ENCODE peak calls at places on chromosomes 5 and 9, in four cellular contexts. L is activated CD4-positive, alpha-beta T cell treated with anti-CD3 and anti-CD28 coated beads, Interleukin-2, amount 50 U/mL, for 1 hour; M is sigmoid colon; I is activated T-cell treated with anti-CD3 and anti-CD28 coated beads for 48 hours. F is an unnamed sample.

GRCh38 chr5:42691413-42691861 is 65.2 kb upstream of the CCDC152 start:
- DNase-seq in L (no peak), M (no peak), I (no peak), F (no peak)

GRCh38 chr5:173726848-173727557 is 110.6 kb upstream of the BOD1 start:
- DNase-seq in L (no peak), M (no peak), I (no peak), F (no peak)

GRCh38 chr9:136393531-136393930 is 6.4 kb downstream of the SNAPC4 start:
- DNase-seq in L (no peak), M (no peak), I (no peak), F (no peak)

GRCh38 chr5:138336952-138337684 is 948 bp upstream of the FAM53C start:
- DNase-seq in L (peak; percentile 70), M (peak; percentile 93), I (no peak), F (no peak)

GRCh38 chr5:55594636-55595035 is 59.9 kb upstream of the PLPP1 start:
- DNase-seq in L (no peak), M (no peak), I (no peak), F (no peak)

GRCh38 chr5:157303667-157304327 is 37.9 kb downstream of the CYFIP2 start:
- DNase-seq in L (peak; percentile 65), M (no peak), I (peak; percentile 49), F (no peak)

GRCh38 chr5:143066556-143067281 is 296.5 kb downstream of the ARHGAP26 start:
- DNase-seq in L (no peak), M (peak; percentile 70), I (peak; percentile 8), F (no peak)

GRCh38 chr9:121133104-121133816 is 58.5 kb downstream of the CNTRL start:
- DNase-seq in L (peak; percentile 76), M (no peak), I (peak; percentile 35), F (no peak)

GRCh38 chr9:95127249-95128176 is 190.0 kb downstream of the FANCC start:
- DNase-seq in L (peak; percentile 68), M (peak; percentile 94), I (peak; percentile 72), F (peak; percentile 70)

GRCh38 chr5:10987881-10988504 is 227.0 kb upstream of the DAP start:
- DNase-seq in L (peak; percentile 58), M (no peak), I (peak; percentile 71), F (peak; percentile 55)

GRCh38 chr5:149271195-149271716 is 403 bp upstream of the AFAP1L1 start:
- DNase-seq in L (no peak), M (no peak), I (no peak), F (no peak)

GRCh38 chr9:26744362-26744965 is 148.1 kb downstream of the CAAP1 start:
- DNase-seq in L (no peak), M (no peak), I (no peak), F (no peak)

GRCh38 chr5:138654281-138654867 is 79.2 kb upstream of the HSPA9 start:
- DNase-seq in L (peak; percentile 68), M (no peak), I (peak; percentile 69), F (no peak)

GRCh38 chr5:111238826-111239225 is 14.6 kb downstream of the CAMK4 start:
- DNase-seq in L (no peak), M (no peak), I (no peak), F (no peak)

GRCh38 chr9:2859776-2860379 is 16.0 kb upstream of the PUM3 start:
- DNase-seq in L (peak; percentile 34), M (peak; percentile 66), I (peak; percentile 37), F (no peak)

GRCh38 chr5:111656580-111656979 is 100.4 kb downstream of the NREP start:
- DNase-seq in L (no peak), M (no peak), I (no peak), F (no peak)

GRCh38 chr5:91875133-91875779 is 492.1 kb upstream of the ARRDC3 start:
- DNase-seq in L (no peak), M (no peak), I (no peak), F (no peak)

GRCh38 chr5:149996186-149996890 is 4.1 kb downstream of the TIGD6 start:
- DNase-seq in L (no peak), M (no peak), I (no peak), F (no peak)

GRCh38 chr5:90967443-90967842 is 408.8 kb downstream of the ADGRV1 start:
- DNase-seq in L (no peak), M (no peak), I (no peak), F (no peak)

GRCh38 chr9:134546231-134546731 is 95.3 kb upstream of the COL5A1 start:
- DNase-seq in L (no peak), M (peak; percentile 71), I (no peak), F (no peak)

GRCh38 chr9:106111039-106111740 is 416.8 kb downstream of the TMEM38B start:
- DNase-seq in L (no peak), M (no peak), I (no peak), F (no peak)

GRCh38 chr5:179338123-179338676 is 7.1 kb downstream of the ADAMTS2 start:
- DNase-seq in L (no peak), M (no peak), I (no peak), F (no peak)

GRCh38 chr9:122138560-122139268 is 20.9 kb downstream of the NDUFA8 start:
- DNase-seq in L (no peak), M (no peak), I (no peak), F (no peak)

GRCh38 chr5:69083412-69083811 is 10.4 kb upstream of the SLC30A5 start:
- DNase-seq in L (no peak), M (no peak), I (no peak), F (no peak)

GRCh38 chr5:151580858-151581257 is 10.3 kb downstream of the FAT2 start:
- DNase-seq in L (no peak), M (no peak), I (no peak), F (no peak)

GRCh38 chr5:60856059-60856458 is 12.0 kb upstream of the ELOVL7 start:
- DNase-seq in L (no peak), M (no peak), I (no peak), F (no peak)

GRCh38 chr9:135419106-135419505 is 60.5 kb upstream of the PPP1R26 start:
- DNase-seq in L (no peak), M (no peak), I (no peak), F (no peak)

GRCh38 chr9:81685763-81686613 is 3.4 kb downstream of the TLE1 start:
- DNase-seq in L (no peak), M (no peak), I (no peak), F (no peak)

GRCh38 chr5:132759114-132760042 is 12.2 kb downstream of the CCNI2 start:
- DNase-seq in L (no peak), M (no peak), I (no peak), F (no peak)

GRCh38 chr9:5511935-5512580 is 1.7 kb downstream of the PDCD1LG2 start:
- DNase-seq in L (no peak), M (no peak), I (no peak), F (no peak)

GRCh38 chr5:124001216-124001615 is 489.2 kb downstream of the CSNK1G3 start:
- DNase-seq in L (no peak), M (no peak), I (no peak), F (no peak)

GRCh38 chr9:127980706-127981558 is at the start of gene EEIG1:
- DNase-seq in L (peak; percentile 97), M (peak; percentile 97), I (peak; percentile 99), F (peak; percentile 90)

GRCh38 chr5:65663804-65664521 is 39.1 kb downstream of the SHLD3 start:
- DNase-seq in L (no peak), M (no peak), I (no peak), F (no peak)

GRCh38 chr5:59673438-59674058 is 220.0 kb downstream of the PDE4D start:
- DNase-seq in L (no peak), M (no peak), I (no peak), F (no peak)